ENCODE peak calls at places on chromosomes 13 and 19, in eight cellular contexts. One of them, this sample, is unnamed.

GRCh38 chr13:114259974-114260373 is 21.4 kb upstream of the UPF3A start:
- DNase-seq in stomach: no peak
- DNase-seq in right atrium auricular region: no peak
- DNase-seq in SJSA1: no peak
- DNase-seq in tibial nerve: no peak
- DNase-seq in kidney: no peak
- DNase-seq in esophagus muscularis mucosa: peak; percentile 37
- DNase-seq in transverse colon: peak; percentile 22
- DNase-seq in this sample: no peak

GRCh38 chr13:99501952-99502310 is 659 bp downstream of the TM9SF2 start:
- DNase-seq in SJSA1: peak; percentile 69
- DNase-seq in tibial nerve: no peak
- DNase-seq in transverse colon: peak; percentile 43
- DNase-seq in esophagus muscularis mucosa: no peak
- DNase-seq in kidney: no peak
- DNase-seq in right atrium auricular region: no peak
- DNase-seq in stomach: peak; percentile 30
- DNase-seq in this sample: no peak

GRCh38 chr13:112664501-112665203 is 25.2 kb upstream of the ATP11A start:
- DNase-seq in transverse colon: no peak
- DNase-seq in SJSA1: peak; percentile 12
- DNase-seq in right atrium auricular region: no peak
- DNase-seq in tibial nerve: no peak
- DNase-seq in stomach: no peak
- DNase-seq in esophagus muscularis mucosa: no peak
- DNase-seq in kidney: no peak
- DNase-seq in this sample: no peak

GRCh38 chr19:48578891-48579290 is 26.9 kb downstream of the SULT2B1 start:
- DNase-seq in tibial nerve: no peak
- DNase-seq in transverse colon: no peak
- DNase-seq in SJSA1: no peak
- DNase-seq in esophagus muscularis mucosa: no peak
- DNase-seq in right atrium auricular region: no peak
- DNase-seq in stomach: no peak
- DNase-seq in kidney: no peak
- DNase-seq in this sample: no peak

GRCh38 chr19:34276614-34277013 is 22.3 kb downstream of the GARRE1 start:
- DNase-seq in transverse colon: no peak
- DNase-seq in kidney: no peak
- DNase-seq in esophagus muscularis mucosa: no peak
- DNase-seq in right atrium auricular region: no peak
- DNase-seq in tibial nerve: no peak
- DNase-seq in SJSA1: no peak
- DNase-seq in stomach: no peak
- DNase-seq in this sample: no peak

GRCh38 chr13:98155475-98156111 is 12.7 kb downstream of the FARP1 start:
- DNase-seq in kidney: no peak
- DNase-seq in tibial nerve: no peak
- DNase-seq in SJSA1: no peak
- DNase-seq in right atrium auricular region: no peak
- DNase-seq in stomach: no peak
- DNase-seq in esophagus muscularis mucosa: peak; percentile 37
- DNase-seq in transverse colon: no peak
- DNase-seq in this sample: no peak

GRCh38 chr19:50877338-50877737 is 4.1 kb downstream of the KLK2 start:
- DNase-seq in esophagus muscularis mucosa: no peak
- DNase-seq in kidney: no peak
- DNase-seq in tibial nerve: no peak
- DNase-seq in transverse colon: peak; percentile 39
- DNase-seq in stomach: no peak
- DNase-seq in right atrium auricular region: no peak
- DNase-seq in SJSA1: no peak
- DNase-seq in this sample: no peak

GRCh38 chr13:46613409-46614049 is 60.6 kb downstream of the LRCH1 start:
- DNase-seq in transverse colon: no peak
- DNase-seq in SJSA1: no peak
- DNase-seq in tibial nerve: no peak
- DNase-seq in right atrium auricular region: no peak
- DNase-seq in esophagus muscularis mucosa: no peak
- DNase-seq in stomach: no peak
- DNase-seq in kidney: no peak
- DNase-seq in this sample: no peak

DNA sequence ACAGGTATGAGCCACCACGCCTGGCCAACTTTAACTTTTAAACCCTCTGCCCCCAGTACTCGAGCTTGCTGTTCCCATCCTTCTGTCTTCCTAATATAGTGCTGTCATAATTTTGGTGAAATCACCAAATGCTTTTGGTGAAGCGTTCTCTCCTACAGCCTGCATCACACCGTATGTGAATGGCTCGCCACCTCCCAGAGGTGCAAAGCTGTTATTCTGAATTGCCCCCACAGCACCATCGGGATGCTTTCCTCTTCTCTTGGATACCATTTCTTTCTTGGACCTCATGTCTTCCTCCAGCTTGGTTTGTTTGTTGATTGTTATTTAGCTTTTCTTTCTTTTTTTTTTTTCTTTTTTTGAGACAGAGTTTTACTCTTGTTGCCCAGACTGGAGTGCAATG is 53.0 kb upstream of the XPO4 start:
- DNase-seq in SJSA1: no peak
- DNase-seq in kidney: no peak
- DNase-seq in transverse colon: no peak
- DNase-seq in tibial nerve: no peak
- DNase-seq in stomach: no peak
- DNase-seq in right atrium auricular region: no peak
- DNase-seq in esophagus muscularis mucosa: no peak
- DNase-seq in this sample: no peak
- H3K4me1 ChIP-seq in SJSA1: no peaks in the 10 kb centered on the region
- H3K4me1 ChIP-seq in kidney: no peaks in the 10 kb centered on the region
- H3K4me1 ChIP-seq in transverse colon: no peaks in the 10 kb centered on the region
- H3K4me1 ChIP-seq in tibial nerve: no peaks in the 10 kb centered on the region
- H3K4me1 ChIP-seq in stomach: no peaks in the 10 kb centered on the region
- H3K4me1 ChIP-seq in right atrium auricular region: no peaks in the 10 kb centered on the region
- H3K4me1 ChIP-seq in esophagus muscularis mucosa: no peaks in the 10 kb centered on the region
- H3K4me1 ChIP-seq in this sample: no peaks in the 10 kb centered on the region

GRCh38 chr13:44806841-44807240 is 182.4 kb downstream of the NUFIP1 start:
- DNase-seq in right atrium auricular region: no peak
- DNase-seq in transverse colon: no peak
- DNase-seq in stomach: no peak
- DNase-seq in tibial nerve: no peak
- DNase-seq in esophagus muscularis mucosa: no peak
- DNase-seq in kidney: no peak
- DNase-seq in SJSA1: no peak
- DNase-seq in this sample: no peak
- H3K4me1 ChIP-seq in right atrium auricular region: no peaks in the 10 kb centered on the region
- H3K4me1 ChIP-seq in transverse colon: no peaks in the 10 kb centered on the region
- H3K4me1 ChIP-seq in stomach: no peaks in the 10 kb centered on the region
- H3K4me1 ChIP-seq in tibial nerve: no peaks in the 10 kb centered on the region
- H3K4me1 ChIP-seq in esophagus muscularis mucosa: no peaks in the 10 kb centered on the region
- H3K4me1 ChIP-seq in kidney: no peaks in the 10 kb centered on the region
- H3K4me1 ChIP-seq in SJSA1: peaks cover 25% of the 10 kb centered on the region
- H3K4me1 ChIP-seq in this sample: no peaks in the 10 kb centered on the region

GRCh38 chr13:27161423-27161822 is 10.2 kb downstream of the USP12 start:
- DNase-seq in right atrium auricular region: no peak
- DNase-seq in kidney: no peak
- DNase-seq in tibial nerve: no peak
- DNase-seq in stomach: no peak
- DNase-seq in esophagus muscularis mucosa: no peak
- DNase-seq in transverse colon: no peak
- DNase-seq in SJSA1: no peak
- DNase-seq in this sample: no peak
- H3K4me1 ChIP-seq in right atrium auricular region: no peaks in the 10 kb centered on the region
- H3K4me1 ChIP-seq in kidney: peaks cover 3% of the 10 kb centered on the region
- H3K4me1 ChIP-seq in tibial nerve: peaks cover 20% of the 10 kb centered on the region
- H3K4me1 ChIP-seq in stomach: peaks cover 14% of the 10 kb centered on the region
- H3K4me1 ChIP-seq in esophagus muscularis mucosa: peaks cover 71% of the 10 kb centered on the region
- H3K4me1 ChIP-seq in transverse colon: peaks cover 3% of the 10 kb centered on the region
- H3K4me1 ChIP-seq in SJSA1: no peaks in the 10 kb centered on the region
- H3K4me1 ChIP-seq in this sample: no peaks in the 10 kb centered on the region

GRCh38 chr19:29003641-29004409 is 209.1 kb downstream of the UQCRFS1 start:
- DNase-seq in esophagus muscularis mucosa: no peak
- DNase-seq in right atrium auricular region: no peak
- DNase-seq in kidney: peak; percentile 26
- DNase-seq in SJSA1: no peak
- DNase-seq in transverse colon: no peak
- DNase-seq in stomach: no peak
- DNase-seq in tibial nerve: no peak
- DNase-seq in this sample: no peak
- H3K4me1 ChIP-seq in esophagus muscularis mucosa: peaks cover 27% of the 10 kb centered on the region
- H3K4me1 ChIP-seq in right atrium auricular region: no peaks in the 10 kb centered on the region
- H3K4me1 ChIP-seq in kidney: peaks cover 5% of the 10 kb centered on the region
- H3K4me1 ChIP-seq in SJSA1: no peaks in the 10 kb centered on the region
- H3K4me1 ChIP-seq in transverse colon: no peaks in the 10 kb centered on the region
- H3K4me1 ChIP-seq in stomach: no peaks in the 10 kb centered on the region
- H3K4me1 ChIP-seq in tibial nerve: no peaks in the 10 kb centered on the region
- H3K4me1 ChIP-seq in this sample: no peaks in the 10 kb centered on the region

DNA sequence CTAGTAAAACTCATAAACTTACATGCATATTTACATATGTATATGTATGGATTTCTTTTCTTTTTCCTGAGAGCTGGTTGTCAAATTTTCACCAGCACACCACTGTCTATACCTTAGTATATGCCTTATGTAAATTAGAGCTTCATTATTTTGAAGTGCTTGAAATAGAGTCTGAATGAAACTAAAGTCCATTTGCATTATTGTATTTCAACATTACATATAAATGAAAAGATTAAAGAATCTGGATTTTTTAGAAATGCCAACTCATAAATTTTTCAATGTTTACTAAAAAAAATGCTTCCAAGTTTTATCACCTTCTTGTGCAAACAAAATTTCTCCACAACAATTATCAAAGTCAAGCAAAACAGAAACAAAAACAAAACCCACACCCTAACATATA is 18.5 kb downstream of the MED26 start:
- DNase-seq in right atrium auricular region: no peak
- DNase-seq in stomach: no peak
- DNase-seq in esophagus muscularis mucosa: no peak
- DNase-seq in kidney: no peak
- DNase-seq in transverse colon: no peak
- DNase-seq in SJSA1: no peak
- DNase-seq in tibial nerve: no peak
- DNase-seq in this sample: no peak
- H3K4me1 ChIP-seq in right atrium auricular region: no peaks in the 10 kb centered on the region
- H3K4me1 ChIP-seq in stomach: peaks cover 35% of the 10 kb centered on the region
- H3K4me1 ChIP-seq in esophagus muscularis mucosa: peaks cover 62% of the 10 kb centered on the region
- H3K4me1 ChIP-seq in kidney: no peaks in the 10 kb centered on the region
- H3K4me1 ChIP-seq in transverse colon: peaks cover 21% of the 10 kb centered on the region
- H3K4me1 ChIP-seq in SJSA1: peaks cover 14% of the 10 kb centered on the region
- H3K4me1 ChIP-seq in tibial nerve: peaks cover 45% of the 10 kb centered on the region
- H3K4me1 ChIP-seq in this sample: peaks cover 2% of the 10 kb centered on the region

GRCh38 chr13:20127263-20127562 is 33.6 kb downstream of the GJA3 start:
- DNase-seq in esophagus muscularis mucosa: no peak
- DNase-seq in kidney: no peak
- DNase-seq in right atrium auricular region: no peak
- DNase-seq in tibial nerve: no peak
- DNase-seq in SJSA1: no peak
- DNase-seq in transverse colon: no peak
- DNase-seq in stomach: no peak
- DNase-seq in this sample: no peak
- H3K4me1 ChIP-seq in esophagus muscularis mucosa: peaks cover 42% of the 10 kb centered on the region
- H3K4me1 ChIP-seq in kidney: no peaks in the 10 kb centered on the region
- H3K4me1 ChIP-seq in right atrium auricular region: no peaks in the 10 kb centered on the region
- H3K4me1 ChIP-seq in tibial nerve: peaks cover 12% of the 10 kb centered on the region
- H3K4me1 ChIP-seq in SJSA1: peaks cover 12% of the 10 kb centered on the region
- H3K4me1 ChIP-seq in transverse colon: no peaks in the 10 kb centered on the region
- H3K4me1 ChIP-seq in stomach: peaks cover 10% of the 10 kb centered on the region
- H3K4me1 ChIP-seq in this sample: peaks cover 9% of the 10 kb centered on the region